ENCODE peak calls at places on chromosomes 11 and 22, in six cellular contexts. V, R, W, I, E and Q are unnamed samples.

GRCh38 chr11:67507242-67507890 is 596 bp downstream of the CDK2AP2 start:
- DNase-seq in V (peak), R (peak), W (no peak), I (peak), E (no peak), Q (peak)

GRCh38 chr22:35540600-35541253 is at the start of gene RASD2:
- DNase-seq in V (peak), R (no peak), W (peak), I (no peak), E (no peak), Q (no peak)

GRCh38 chr22:35133702-35134395 is 67.9 kb downstream of the ISX start:
- DNase-seq in V (no peak), R (no peak), W (no peak), I (no peak), E (no peak), Q (no peak)

GRCh38 chr11:133500936-133501335 is 31.4 kb downstream of the OPCML start:
- DNase-seq in V (no peak), R (no peak), W (no peak), I (no peak), E (no peak), Q (no peak)

GRCh38 chr22:32803020-32803758 is 1.7 kb downstream of the TIMP3 start:
- DNase-seq in V (no peak), R (no peak), W (no peak), I (no peak), E (no peak), Q (no peak)

GRCh38 chr11:69192282-69192681 is 36.5 kb downstream of the SMIM38 start:
- DNase-seq in V (no peak), R (no peak), W (no peak), I (no peak), E (no peak), Q (no peak)

GRCh38 chr11:32911413-32911812 is 18.8 kb downstream of the QSER1 start:
- DNase-seq in V (no peak), R (no peak), W (no peak), I (no peak), E (no peak), Q (no peak)

GRCh38 chr11:65116370-65117205 is 913 bp downstream of the ZNHIT2 start:
- DNase-seq in V (peak), R (no peak), W (no peak), I (no peak), E (peak), Q (no peak)

GRCh38 chr11:45145421-45146071 is 893 bp upstream of the PRDM11 start:
- DNase-seq in V (no peak), R (no peak), W (no peak), I (no peak), E (peak), Q (no peak)

GRCh38 chr11:13862845-13863392 is 99.6 kb upstream of the SPON1 start:
- DNase-seq in V (no peak), R (peak), W (no peak), I (no peak), E (no peak), Q (no peak)

GRCh38 chr11:12091957-12092558 is 18.3 kb upstream of the MICAL2 start:
- DNase-seq in V (peak), R (no peak), W (no peak), I (no peak), E (no peak), Q (peak)

GRCh38 chr11:17439316-17439782 is 37.3 kb downstream of the ABCC8 start:
- DNase-seq in V (peak), R (no peak), W (no peak), I (no peak), E (no peak), Q (peak)

GRCh38 chr11:28058333-28058732 is 49.6 kb downstream of the KIF18A start:
- DNase-seq in V (no peak), R (no peak), W (no peak), I (no peak), E (no peak), Q (no peak)

GRCh38 chr22:49452362-49452946 is 375.2 kb downstream of the BRD1 start:
- DNase-seq in V (no peak), R (no peak), W (no peak), I (no peak), E (no peak), Q (no peak)

GRCh38 chr11:86245369-86246292 is 1.1 kb downstream of the EED start:
- DNase-seq in V (no peak), R (no peak), W (no peak), I (peak), E (peak), Q (peak)

GRCh38 chr11:86588566-86589090 is 83.8 kb downstream of the ME3 start:
- DNase-seq in V (no peak), R (no peak), W (no peak), I (no peak), E (no peak), Q (no peak)

GRCh38 chr22:29842740-29843139 is 4.7 kb upstream of the ASCC2 start:
- DNase-seq in V (no peak), R (peak), W (no peak), I (peak), E (no peak), Q (no peak)